ENCODE peak calls at places on chromosomes 1 and 21, in six cellular contexts. B is sciatic nerve, Z is ACHN, I is brain microvascular endothelial cell, C is NCI-H524, H is T-cell. L is an unnamed sample.
A peak's percentile ranks its signal among the peaks of the same experiment; 100 is the strongest.

GRCh38 chr21:18716578-18717138 is 313.1 kb upstream of the TMPRSS15 start:
- DNase-seq in B (no peak), Z (no peak), I (no peak), C (no peak), H (no peak), L (no peak)

GRCh38 chr1:201954263-201955008 is 867 bp upstream of the TIMM17A start:
- DNase-seq in B (no peak), Z (no peak), I (no peak), C (no peak), H (no peak), L (no peak)

GRCh38 chr1:7366955-7367665 is 404.0 kb upstream of the VAMP3 start:
- DNase-seq in B (no peak), Z (no peak), I (no peak), C (no peak), H (no peak), L (no peak)

GRCh38 chr1:234643111-234643849 is 33.3 kb upstream of the IRF2BP2 start:
- DNase-seq in B (no peak), Z (no peak), I (no peak), C (no peak), H (no peak), L (no peak)

GRCh38 chr1:200908158-200908868 is 13.6 kb downstream of the INAVA start:
- DNase-seq in B (no peak), Z (no peak), I (no peak), C (no peak), H (no peak), L (no peak)

GRCh38 chr1:183024352-183025337 is 1.4 kb downstream of the LAMC1 start:
- DNase-seq in B (no peak), Z (peak; percentile 33), I (no peak), C (no peak), H (no peak), L (no peak)

GRCh38 chr1:13703558-13704485 is 3.8 kb downstream of the PRDM2 start:
- DNase-seq in B (no peak), Z (no peak), I (no peak), C (no peak), H (no peak), L (no peak)

GRCh38 chr1:118627435-118627834 is 360.7 kb downstream of the TBX15 start:
- DNase-seq in B (no peak), Z (no peak), I (no peak), C (no peak), H (no peak), L (no peak)

GRCh38 chr1:77245724-77246294 is 26.6 kb upstream of the PIGK start:
- DNase-seq in B (no peak), Z (no peak), I (no peak), C (no peak), H (no peak), L (no peak)

GRCh38 chr1:229891227-229891626 is 175.8 kb upstream of the GALNT2 start:
- DNase-seq in B (no peak), Z (no peak), I (no peak), C (no peak), H (no peak), L (no peak)